ENCODE peak calls at places on chromosomes 4 and X, in seven cellular contexts. G is progenitor cell of endocrine pancreas; C is T-helper 9 cell; I is fibroblast of the conjunctiva; H is activated T-helper 2 cell treated with anti-CD3 and anti-CD28 coated beads, Interferon-gamma antibody, Interleukin-2, Interleukin-4, amounts not matched to agents 10 μg/mL and 5 μg/mL and 100 μg/mL, durations not matched to agents 14 hours and 24 hours and 36 hours; K is nucleus accumbens; B is adipocyte. U is an unnamed sample.

GRCh38 chr4:112765317-112765989 is 128.5 kb downstream of the LARP7 start:
- DNase-seq in G (no peak), C (no peak), I (peak; percentile 1), H (no peak), K (no peak), B (peak; percentile 34), U (no peak)

GRCh38 chr4:88211473-88212252 is 53.2 kb upstream of the ABCG2 start:
- DNase-seq in G (peak; percentile 33), C (peak; percentile 19), I (no peak), H (no peak), K (peak; percentile 7), B (peak; percentile 84), U (no peak)

GRCh38 chrX:50691820-50692219 is 122.2 kb downstream of the SHROOM4 start:
- DNase-seq in G (no peak), C (no peak), I (peak; percentile 28), H (no peak), K (peak; percentile 0), B (peak; percentile 75), U (no peak)

GRCh38 chr4:83115000-83115399 is 471 bp upstream of the PLAC8 start:
- DNase-seq in G (no peak), C (no peak), I (no peak), H (no peak), K (no peak), B (peak; percentile 69), U (no peak)

GRCh38 chr4:20288846-20289512 is 37.3 kb downstream of the SLIT2 start:
- DNase-seq in G (no peak), C (no peak), I (no peak), H (no peak), K (no peak), B (no peak), U (no peak)

GRCh38 chrX:123756320-123756719 is 23.5 kb upstream of the THOC2 start:
- DNase-seq in G (no peak), C (no peak), I (no peak), H (no peak), K (no peak), B (peak; percentile 38), U (no peak)

GRCh38 chrX:66728818-66729271 is 90.0 kb upstream of the EDA2R start:
- DNase-seq in G (peak; percentile 28), C (peak; percentile 31), I (peak; percentile 61), H (peak; percentile 32), K (peak; percentile 14), B (peak; percentile 79), U (peak; percentile 17)

GRCh38 chrX:150692837-150693781 is at the start of gene MTMR1:
- DNase-seq in G (peak; percentile 14), C (peak; percentile 55), I (no peak), H (peak; percentile 21), K (peak; percentile 22), B (peak; percentile 56), U (no peak)

GRCh38 chrX:26352891-26353430 is 137.0 kb downstream of the MAGEB5 start:
- DNase-seq in G (no peak), C (no peak), I (no peak), H (no peak), K (no peak), B (no peak), U (no peak)

GRCh38 chrX:138914751-138915150 is 203.2 kb upstream of the FGF13 start:
- DNase-seq in G (no peak), C (no peak), I (no peak), H (no peak), K (no peak), B (no peak), U (no peak)

GRCh38 chr4:179586460-179586859 is 2144.2 kb upstream of the AGA start:
- DNase-seq in G (no peak), C (no peak), I (no peak), H (no peak), K (no peak), B (no peak), U (no peak)

GRCh38 chr4:155535802-155536454 is 130.7 kb upstream of the GUCY1A1 start:
- DNase-seq in G (no peak), C (no peak), I (no peak), H (no peak), K (no peak), B (no peak), U (no peak)

GRCh38 chr4:73815145-73815544 is 21.3 kb upstream of the CXCL6 start:
- DNase-seq in G (no peak), C (no peak), I (no peak), H (no peak), K (no peak), B (no peak), U (no peak)

GRCh38 chrX:153723351-153724251 is 586 bp downstream of the BCAP31 start:
- DNase-seq in G (peak; percentile 24), C (peak; percentile 41), I (no peak), H (peak; percentile 54), K (no peak), B (peak; percentile 63), U (no peak)

GRCh38 chr4:153228512-153229145 is 24.4 kb downstream of the TRIM2 start:
- DNase-seq in G (no peak), C (no peak), I (no peak), H (no peak), K (no peak), B (no peak), U (no peak)

GRCh38 chr4:21577066-21577465 is 371.5 kb downstream of the KCNIP4 start:
- DNase-seq in G (no peak), C (no peak), I (no peak), H (no peak), K (no peak), B (no peak), U (no peak)

GRCh38 chrX:15605233-15605632 is 4.5 kb upstream of the ACE2 start:
- DNase-seq in G (no peak), C (no peak), I (no peak), H (no peak), K (no peak), B (no peak), U (no peak)

GRCh38 chrX:147912093-147912801 is 528 bp downstream of the FMR1 start:
- DNase-seq in G (peak; percentile 15), C (peak; percentile 13), I (no peak), H (peak; percentile 19), K (peak; percentile 11), B (peak; percentile 61), U (peak; percentile 9)

GRCh38 chr4:182807841-182808548 is 109.2 kb downstream of the DCTD start:
- DNase-seq in G (no peak), C (no peak), I (no peak), H (no peak), K (no peak), B (no peak), U (no peak)

GRCh38 chr4:184684491-184685189 is 35.1 kb downstream of the PRIMPOL start:
- DNase-seq in G (no peak), C (no peak), I (no peak), H (no peak), K (no peak), B (no peak), U (no peak)

GRCh38 chr4:93832097-93832496 is 3.5 kb downstream of the ATOH1 start:
- DNase-seq in G (no peak), C (no peak), I (no peak), H (no peak), K (no peak), B (no peak), U (no peak)

GRCh38 chrX:118221733-118222132 is 105.1 kb upstream of the KLHL13 start:
- DNase-seq in G (no peak), C (no peak), I (no peak), H (no peak), K (no peak), B (peak; percentile 66), U (no peak)

U was measured in skeletal muscle cell.